ENCODE peak calls at places on chromosome 6, in eight cellular contexts. K is sigmoid colon, H is lower leg skin, F is body of pancreas, W is upper lobe of left lung, M is heart left ventricle, G is gastrocnemius medialis, P is breast epithelium. E is an unnamed sample.

GRCh38 chr6:4905858-4906257 is 98.0 kb downstream of the RPP40 start:
- DNase-seq in K (no peak), H (no peak), F (no peak), W (no peak), M (no peak), G (no peak), P (no peak), E (no peak)

GRCh38 chr6:80586242-80586641 is 479.8 kb downstream of the BCKDHB start:
- DNase-seq in K (no peak), H (no peak), F (no peak), W (no peak), M (no peak), G (no peak), P (no peak), E (no peak)

GRCh38 chr6:151385177-151385576 is 6.2 kb downstream of the ZBTB2 start:
- DNase-seq in K (no peak), H (no peak), F (no peak), W (no peak), M (no peak), G (no peak), P (no peak), E (no peak)

GRCh38 chr6:149896491-149896890 is 1.4 kb downstream of the RAET1E start:
- DNase-seq in K (no peak), H (peak), F (no peak), W (no peak), M (no peak), G (peak), P (no peak), E (no peak)

GRCh38 chr6:155487362-155488130 is 31.9 kb upstream of the NOX3 start:
- DNase-seq in K (no peak), H (no peak), F (no peak), W (no peak), M (no peak), G (no peak), P (no peak), E (no peak)

GRCh38 chr6:34113532-34113931 is 32.4 kb downstream of the GRM4 start:
- DNase-seq in K (no peak), H (no peak), F (no peak), W (no peak), M (no peak), G (no peak), P (no peak), E (no peak)

GRCh38 chr6:45610374-45610773 is 232.6 kb upstream of the SUPT3H start:
- DNase-seq in K (no peak), H (no peak), F (no peak), W (no peak), M (no peak), G (no peak), P (no peak), E (no peak)

GRCh38 chr6:80438728-80439127 is 332.3 kb downstream of the BCKDHB start:
- DNase-seq in K (no peak), H (no peak), F (no peak), W (no peak), M (no peak), G (no peak), P (no peak), E (no peak)

GRCh38 chr6:74638467-74638866 is 567.4 kb downstream of the COL12A1 start:
- DNase-seq in K (no peak), H (no peak), F (no peak), W (no peak), M (no peak), G (no peak), P (no peak), E (no peak)

GRCh38 chr6:35731414-35731735 is 5.5 kb upstream of the ARMC12 start:
- DNase-seq in K (peak), H (peak), F (peak), W (peak), M (peak), G (peak), P (peak), E (peak)

DNA sequence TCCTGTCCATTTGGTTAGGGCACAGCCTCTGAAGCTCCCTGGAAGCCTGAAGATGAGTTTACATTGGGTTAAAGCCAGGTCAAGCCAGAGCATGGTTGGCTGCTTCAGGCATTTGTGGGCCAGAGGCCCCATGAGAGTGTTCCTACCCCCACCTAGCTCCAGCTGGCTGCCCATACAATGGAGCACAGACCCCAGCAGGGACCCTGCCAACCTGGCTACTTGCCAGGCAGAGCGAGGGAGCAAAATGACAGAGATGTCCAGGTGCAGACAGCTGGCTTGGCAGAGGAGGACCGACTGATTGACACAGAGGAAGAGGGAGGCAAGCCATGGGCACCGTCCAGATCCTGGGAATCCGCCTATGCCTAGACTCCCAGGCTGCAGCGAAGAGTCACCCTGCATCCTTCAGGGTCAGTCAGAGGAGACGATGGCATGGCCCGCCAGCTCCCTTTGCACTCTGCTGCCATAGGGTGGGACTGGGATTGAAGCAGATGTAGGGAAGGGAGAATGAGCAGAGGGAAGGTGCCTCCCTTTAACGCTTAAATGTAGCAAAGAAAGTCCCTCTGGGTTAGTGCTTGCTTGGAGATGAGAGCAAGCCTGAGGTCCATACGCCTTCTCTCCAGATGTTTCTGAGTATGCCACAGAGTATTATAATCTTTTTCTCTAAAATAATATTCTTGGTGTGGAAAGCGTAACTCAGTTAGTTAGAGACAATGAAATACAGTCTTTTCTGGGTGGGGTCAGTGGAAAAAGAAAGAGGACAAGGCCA is 77.6 kb upstream of the FYN start:
- DNase-seq in K (no peak), H (no peak), F (no peak), W (no peak), M (peak), G (no peak), P (no peak), E (no peak)
- H3K4me3 ChIP-seq in K (no peak), H (no peak), F (no peak), W (no peak), M (no peak), G (no peak), P (no peak), E (no peak)

DNA sequence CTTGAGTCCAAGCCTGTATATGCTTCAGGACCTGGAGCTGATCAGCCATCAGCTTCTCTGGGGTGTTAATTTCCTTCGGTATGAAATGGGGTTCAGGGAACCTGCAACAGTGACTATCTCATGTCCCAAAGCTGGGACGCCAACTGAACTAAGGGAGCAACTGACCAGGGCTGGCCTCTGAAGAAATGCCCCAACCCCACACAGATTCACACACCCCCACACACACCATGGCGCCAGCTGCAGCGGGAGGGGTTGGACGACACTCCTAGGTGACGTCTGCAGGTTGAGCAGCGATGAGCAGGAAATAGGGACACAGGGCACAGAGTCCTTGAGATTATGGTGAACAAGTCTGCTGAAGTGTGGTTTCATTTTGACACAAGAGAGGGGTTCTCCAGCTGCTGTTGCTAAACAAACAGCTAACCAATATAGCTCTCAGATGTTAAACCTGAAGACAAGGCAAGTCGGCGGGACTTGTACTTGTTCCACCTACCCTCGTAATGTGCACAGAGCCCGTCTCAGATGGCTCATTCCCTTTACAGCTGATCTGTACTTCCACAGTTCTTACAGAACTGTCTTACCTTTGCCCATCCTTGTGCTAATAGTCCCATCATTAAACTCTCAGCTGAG is 7.5 kb upstream of the ADTRP start:
- DNase-seq in K (no peak), H (no peak), F (peak), W (peak), M (no peak), G (no peak), P (no peak), E (no peak)
- TF ChIP-seq POLR2A in K (no peak), H (no peak), F (no peak), W (no peak), M (no peak), G (no peak), P (no peak), E (no peak)

DNA sequence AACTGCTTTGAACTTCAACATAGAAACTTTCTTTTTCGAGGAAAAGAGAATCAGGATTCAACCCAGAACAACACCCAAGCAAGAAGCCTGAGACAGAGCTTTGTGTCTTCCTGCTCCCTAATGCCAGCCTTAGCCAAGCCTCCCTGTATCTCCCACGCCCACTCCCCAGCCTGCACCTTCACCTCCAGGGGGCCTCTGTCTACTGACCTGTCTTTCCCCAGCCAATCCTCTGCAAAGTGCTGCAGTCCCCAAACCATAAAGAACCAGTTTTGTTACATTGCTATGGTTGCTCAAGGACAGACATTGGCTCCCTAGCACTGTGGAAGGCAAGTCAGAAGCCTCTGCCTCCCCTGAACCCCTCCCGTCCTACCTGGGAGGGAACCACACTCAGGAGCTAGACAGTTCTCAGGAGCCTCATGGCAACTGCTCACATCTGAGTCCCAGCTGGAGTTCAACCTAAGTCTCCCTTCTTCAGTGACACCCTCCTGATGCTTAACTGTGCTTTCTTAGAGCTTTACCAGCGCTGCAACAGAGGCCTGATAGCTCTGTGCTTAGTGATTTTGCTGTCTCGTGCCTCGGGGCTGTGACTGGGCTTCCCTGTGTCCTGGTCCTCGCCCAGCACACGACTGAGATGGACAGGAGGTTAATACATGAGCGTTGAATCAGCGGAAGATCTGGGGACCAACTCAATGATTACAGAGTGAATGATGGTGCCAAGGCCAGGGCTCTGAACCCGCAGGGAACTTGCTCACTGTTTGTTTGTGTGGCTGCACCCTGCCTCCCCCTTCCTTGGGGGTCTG is 101.5 kb upstream of the DUSP22 start:
- DNase-seq in K (no peak), H (peak), F (no peak), W (no peak), M (no peak), G (no peak), P (no peak), E (no peak)
- TF ChIP-seq CTCF in K (no peak), H (no peak), F (no peak), W (no peak), M (no peak), G (no peak), P (no peak), E (no peak)

GRCh38 chr6:27250277-27250954 is 2.9 kb downstream of the PRSS16 start:
- DNase-seq in K (no peak), H (peak), F (peak), W (peak), M (no peak), G (no peak), P (no peak), E (no peak)

GRCh38 chr6:27251672-27252251 is 4.3 kb downstream of the PRSS16 start:
- DNase-seq in K (no peak), H (peak), F (peak), W (peak), M (peak), G (no peak), P (peak), E (no peak)

GRCh38 chr6:27254566-27254965 is 7.1 kb downstream of the PRSS16 start:
- DNase-seq in K (no peak), H (peak), F (peak), W (no peak), M (no peak), G (no peak), P (no peak), E (no peak)

GRCh38 chr6:27248783-27249182 is 1.3 kb downstream of the PRSS16 start:
- DNase-seq in K (no peak), H (peak), F (no peak), W (no peak), M (no peak), G (no peak), P (no peak), E (no peak)

GRCh38 chr6:27250955-27251671 is 3.6 kb downstream of the PRSS16 start:
- DNase-seq in K (no peak), H (peak), F (peak), W (peak), M (peak), G (no peak), P (peak), E (no peak)
- H3K4me3 ChIP-seq in K (peak), H (peak), F (peak), W (peak), M (peak), G (peak), P (peak), E (peak)

E was measured in tibial nerve.